ENCODE peak calls at places on chromosomes 12 and 14, in seven cellular contexts. K, J, D, C, U, S and T are unnamed samples.

GRCh38 chr12:46108721-46109120 is 118.3 kb upstream of the SCAF11 start:
- DNase-seq in S (no peak), C (no peak), J (no peak), K (no peak), U (no peak), D (no peak), T (no peak)

GRCh38 chr12:44174053-44174452 is 338.2 kb downstream of the TMEM117 start:
- DNase-seq in D (no peak), U (no peak), S (no peak), K (no peak), J (no peak), C (no peak), T (no peak)

GRCh38 chr14:44847910-44848309 is 113.8 kb downstream of the KLHL28 start:
- DNase-seq in U (no peak), D (no peak), S (no peak), C (peak; percentile 42), K (no peak), J (no peak), T (no peak)

GRCh38 chr12:26636710-26637328 is 196.2 kb downstream of the ITPR2 start:
- DNase-seq in U (no peak), C (peak; percentile 81), D (no peak), K (no peak), J (no peak), S (no peak), T (no peak)

GRCh38 chr12:103250487-103250886 is 245.3 kb downstream of the C12orf42 start:
- DNase-seq in J (no peak), U (no peak), K (no peak), D (no peak), S (no peak), C (no peak), T (no peak)

GRCh38 chr14:100381386-100382105 is 58.4 kb downstream of the SLC25A47 start:
- DNase-seq in K (no peak), S (no peak), J (no peak), D (no peak), U (no peak), C (peak; percentile 38), T (no peak)

GRCh38 chr12:6830286-6830892 is 2.2 kb downstream of the P3H3 start:
- DNase-seq in J (no peak), D (no peak), C (no peak), S (no peak), U (no peak), K (no peak), T (no peak)

GRCh38 chr14:103014466-103015319 is 42.7 kb downstream of the CDC42BPB start:
- DNase-seq in U (no peak), K (no peak), D (no peak), S (no peak), C (peak; percentile 76), J (peak; percentile 44), T (no peak)

GRCh38 chr12:65306229-65306602 is 27.7 kb downstream of the MSRB3 start:
- DNase-seq in S (no peak), K (no peak), C (peak; percentile 12), D (no peak), J (no peak), U (no peak), T (no peak)

GRCh38 chr12:85468356-85469157 is 188.5 kb downstream of the ALX1 start:
- DNase-seq in U (peak; percentile 31), D (no peak), C (peak; percentile 47), J (peak; percentile 77), K (no peak), S (no peak), T (no peak)

GRCh38 chr14:65461730-65462129 is 49.2 kb downstream of the FUT8 start:
- DNase-seq in C (no peak), U (no peak), D (no peak), S (no peak), J (no peak), K (no peak), T (no peak)

GRCh38 chr14:104149617-104150141 is 11.3 kb downstream of the KIF26A start:
- DNase-seq in D (no peak), K (no peak), U (no peak), S (no peak), C (peak; percentile 3), J (peak; percentile 75), T (no peak)

GRCh38 chr12:29792853-29793252 is 9.1 kb upstream of the TMTC1 start:
- DNase-seq in U (no peak), K (no peak), D (no peak), J (no peak), S (no peak), C (no peak), T (no peak)

GRCh38 chr12:92561543-92561899 is 141.3 kb upstream of the PLEKHG7 start:
- DNase-seq in J (no peak), C (peak; percentile 92), K (no peak), D (no peak), U (no peak), S (no peak), T (no peak)

GRCh38 chr12:2057041-2057792 is 4.4 kb downstream of the CACNA1C start:
- DNase-seq in K (peak; percentile 16), D (no peak), S (no peak), C (no peak), J (peak; percentile 97), U (no peak), T (no peak)

GRCh38 chr12:58655375-58655774 is 264.9 kb downstream of the LRIG3 start:
- DNase-seq in D (no peak), J (no peak), C (no peak), K (no peak), S (no peak), U (no peak), T (no peak)

GRCh38 chr12:65125975-65126374 is 4.9 kb upstream of the WIF1 start:
- DNase-seq in K (no peak), S (no peak), U (no peak), C (no peak), J (no peak), D (no peak), T (no peak)

GRCh38 chr12:32801269-32802019 is 45.7 kb upstream of the YARS2 start:
- DNase-seq in U (no peak), S (no peak), C (no peak), K (no peak), J (no peak), D (no peak), T (no peak)

GRCh38 chr14:56196274-56196673 is 78.1 kb downstream of the PELI2 start:
- DNase-seq in J (no peak), C (peak; percentile 44), K (no peak), U (no peak), S (no peak), D (no peak), T (no peak)

GRCh38 chr14:68841030-68841809 is 48.4 kb upstream of the ZFP36L1 start:
- DNase-seq in U (no peak), J (no peak), C (peak; percentile 61), S (no peak), D (no peak), K (no peak), T (no peak)

GRCh38 chr12:52729147-52729546 is 25.8 kb upstream of the KRT77 start:
- DNase-seq in D (no peak), C (no peak), U (no peak), S (no peak), K (no peak), J (no peak), T (no peak)

GRCh38 chr14:98957211-98958047 is 314.6 kb downstream of the BCL11B start:
- DNase-seq in C (peak; percentile 94), J (no peak), U (peak; percentile 70), K (no peak), D (no peak), S (peak; percentile 72), T (no peak)

GRCh38 chr14:42123526-42123925 is 516.9 kb downstream of the LRFN5 start:
- DNase-seq in D (no peak), S (no peak), J (no peak), C (no peak), U (no peak), K (no peak), T (no peak)

GRCh38 chr14:35320472-35320871 is 28.3 kb downstream of the PSMA6 start:
- DNase-seq in S (no peak), U (no peak), J (no peak), D (no peak), C (no peak), K (no peak), T (no peak)

GRCh38 chr14:104294628-104294982 is 156.2 kb downstream of the KIF26A start:
- DNase-seq in C (no peak), U (no peak), K (no peak), S (no peak), D (no peak), J (no peak), T (no peak)

GRCh38 chr14:73237786-73238261 is 518 bp downstream of the PAPLN start:
- DNase-seq in D (no peak), J (peak; percentile 68), K (no peak), S (no peak), C (no peak), U (no peak), T (no peak)

GRCh38 chr14:55097894-55098560 is 31.0 kb upstream of the LGALS3 start:
- DNase-seq in K (no peak), U (no peak), S (no peak), C (no peak), D (no peak), J (no peak), T (peak; percentile 11)

GRCh38 chr14:71319646-71320045 is 412.4 kb downstream of the PCNX1 start:
- DNase-seq in S (no peak), J (peak; percentile 26), D (no peak), U (no peak), K (no peak), C (no peak), T (no peak)

GRCh38 chr12:119208626-119209061 is 29.9 kb downstream of the HSPB8 start:
- DNase-seq in U (peak; percentile 73), C (no peak), J (peak; percentile 47), D (no peak), S (peak; percentile 45), K (no peak), T (no peak)